ENCODE peak calls at places on chromosome 17, in nine cellular contexts. V is endodermal cell; U is body of pancreas; B is left lung; Z is tibial nerve; L is upper lobe of right lung; M is GM23338; N is CD4-positive, alpha-beta T cell; K is CD8-positive, alpha-beta memory T cell. S is an unnamed sample.

GRCh38 chr17:63819131-63819530 is 8.1 kb upstream of the PSMC5 start:
- DNase-seq in V (no peak), U (no peak), B (no peak), Z (no peak), L (no peak), M (no peak), N (no peak), K (no peak), S (no peak)

GRCh38 chr17:82611140-82612058 is 36.8 kb downstream of the WDR45B start:
- DNase-seq in V (peak; percentile 47), U (no peak), B (no peak), Z (no peak), L (no peak), M (no peak), N (no peak), K (no peak), S (no peak)

GRCh38 chr17:45381001-45381400 is 51.7 kb downstream of the ARHGAP27 start:
- DNase-seq in V (no peak), U (no peak), B (peak; percentile 64), Z (no peak), L (peak; percentile 83), M (no peak), N (no peak), K (no peak), S (no peak)

GRCh38 chr17:32298721-32299578 is 33.3 kb downstream of the RHBDL3 start:
- DNase-seq in V (no peak), U (no peak), B (no peak), Z (no peak), L (no peak), M (no peak), N (no peak), K (no peak), S (no peak)

GRCh38 chr17:56913000-56913866 is 616 bp downstream of the TRIM25 start:
- DNase-seq in V (peak; percentile 91), U (peak; percentile 36), B (peak; percentile 61), Z (no peak), L (peak; percentile 69), M (peak; percentile 76), N (no peak), K (no peak), S (no peak)

GRCh38 chr17:61221597-61222471 is 177.8 kb upstream of the TBX2 start:
- DNase-seq in V (no peak), U (no peak), B (no peak), Z (no peak), L (no peak), M (no peak), N (no peak), K (no peak), S (no peak)

GRCh38 chr17:72852267-72852945 is 240.1 kb downstream of the SLC39A11 start:
- DNase-seq in V (peak; percentile 30), U (no peak), B (no peak), Z (no peak), L (no peak), M (no peak), N (no peak), K (no peak), S (no peak)

GRCh38 chr17:70006159-70006558 is 68.9 kb upstream of the KCNJ16 start:
- DNase-seq in V (no peak), U (no peak), B (no peak), Z (no peak), L (no peak), M (no peak), N (no peak), K (no peak), S (no peak)

GRCh38 chr17:7587831-7588230 is 2.1 kb downstream of the SOX15 start:
- DNase-seq in V (peak; percentile 51), U (no peak), B (no peak), Z (no peak), L (no peak), M (no peak), N (no peak), K (no peak), S (peak; percentile 86)

GRCh38 chr17:31695456-31696090 is 163.5 kb downstream of the COPRS start:
- DNase-seq in V (no peak), U (no peak), B (no peak), Z (no peak), L (no peak), M (no peak), N (no peak), K (no peak), S (no peak)

GRCh38 chr17:60371818-60372510 is 20.0 kb downstream of the USP32 start:
- DNase-seq in V (no peak), U (no peak), B (no peak), Z (no peak), L (no peak), M (no peak), N (no peak), K (no peak), S (no peak)

DNA sequence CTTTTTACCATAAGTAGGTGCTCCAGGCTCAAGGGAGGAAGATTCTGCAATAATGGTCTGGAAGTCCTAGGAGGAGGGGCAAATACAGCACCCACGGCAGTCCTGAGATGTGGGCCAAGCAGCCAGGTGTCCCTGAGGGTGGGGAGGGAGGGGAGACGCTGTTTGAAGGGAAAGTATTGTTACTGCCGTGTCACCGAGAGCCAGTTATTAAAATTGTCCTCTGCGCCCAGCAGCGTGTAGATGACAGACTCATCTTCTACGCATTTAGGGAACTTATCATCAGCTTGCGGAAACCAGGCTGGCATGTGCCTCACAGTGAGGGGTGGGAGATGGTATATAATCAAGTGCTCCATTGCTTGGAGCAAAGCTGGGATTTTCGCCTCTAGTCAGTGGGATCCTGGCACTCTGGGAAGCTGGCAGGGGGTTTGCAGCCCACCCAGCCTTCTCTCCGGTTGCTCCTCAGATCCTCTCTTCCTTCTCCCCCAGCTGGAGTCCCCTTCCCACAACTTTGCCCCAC is 104.6 kb downstream of the OR1D5 start:
- DNase-seq in V (no peak), U (no peak), B (no peak), Z (no peak), L (peak; percentile 10), M (no peak), N (no peak), K (no peak), S (no peak)
- H3K27ac ChIP-seq in V (no peak overlapping the region), U (peak overlapping the region; percentile 74), B (no peak overlapping the region), Z (no peak overlapping the region), L (no peak overlapping the region), M (peak overlapping the region; percentile 74), N (no peak overlapping the region), K (no peak overlapping the region), S (peak overlapping the region; percentile 93)

GRCh38 chr17:40993084-40993483 is 880 bp downstream of the KRTAP3-3 start:
- DNase-seq in V (no peak), U (no peak), B (no peak), Z (no peak), L (no peak), M (no peak), N (no peak), K (no peak), S (no peak)
- H3K27ac ChIP-seq in V (no peak overlapping the region), U (no peak overlapping the region), B (no peak overlapping the region), Z (no peak overlapping the region), L (no peak overlapping the region), M (no peak overlapping the region), N (no peak overlapping the region), K (no peak overlapping the region), S (no peak overlapping the region)

GRCh38 chr17:35801583-35802224 is 6.3 kb upstream of the MMP28 start:
- DNase-seq in V (no peak), U (peak; percentile 49), B (no peak), Z (no peak), L (peak; percentile 75), M (no peak), N (no peak), K (no peak), S (no peak)
- H3K27ac ChIP-seq in V (no peak overlapping the region), U (no peak overlapping the region), B (no peak overlapping the region), Z (peak overlapping the region; percentile 3), L (peak overlapping the region; percentile 67), M (no peak overlapping the region), N (peak overlapping the region; percentile 53), K (no peak overlapping the region), S (no peak overlapping the region)

GRCh38 chr17:17523001-17523713 is 27.0 kb upstream of the RASD1 start:
- DNase-seq in V (peak; percentile 80), U (peak; percentile 89), B (no peak), Z (no peak), L (no peak), M (peak; percentile 25), N (no peak), K (no peak), S (no peak)
- H3K27ac ChIP-seq in V (peak overlapping the region; percentile 49), U (peak overlapping the region; percentile 44), B (no peak overlapping the region), Z (no peak overlapping the region), L (no peak overlapping the region), M (peak overlapping the region; percentile 74), N (no peak overlapping the region), K (no peak overlapping the region), S (no peak overlapping the region)

DNA sequence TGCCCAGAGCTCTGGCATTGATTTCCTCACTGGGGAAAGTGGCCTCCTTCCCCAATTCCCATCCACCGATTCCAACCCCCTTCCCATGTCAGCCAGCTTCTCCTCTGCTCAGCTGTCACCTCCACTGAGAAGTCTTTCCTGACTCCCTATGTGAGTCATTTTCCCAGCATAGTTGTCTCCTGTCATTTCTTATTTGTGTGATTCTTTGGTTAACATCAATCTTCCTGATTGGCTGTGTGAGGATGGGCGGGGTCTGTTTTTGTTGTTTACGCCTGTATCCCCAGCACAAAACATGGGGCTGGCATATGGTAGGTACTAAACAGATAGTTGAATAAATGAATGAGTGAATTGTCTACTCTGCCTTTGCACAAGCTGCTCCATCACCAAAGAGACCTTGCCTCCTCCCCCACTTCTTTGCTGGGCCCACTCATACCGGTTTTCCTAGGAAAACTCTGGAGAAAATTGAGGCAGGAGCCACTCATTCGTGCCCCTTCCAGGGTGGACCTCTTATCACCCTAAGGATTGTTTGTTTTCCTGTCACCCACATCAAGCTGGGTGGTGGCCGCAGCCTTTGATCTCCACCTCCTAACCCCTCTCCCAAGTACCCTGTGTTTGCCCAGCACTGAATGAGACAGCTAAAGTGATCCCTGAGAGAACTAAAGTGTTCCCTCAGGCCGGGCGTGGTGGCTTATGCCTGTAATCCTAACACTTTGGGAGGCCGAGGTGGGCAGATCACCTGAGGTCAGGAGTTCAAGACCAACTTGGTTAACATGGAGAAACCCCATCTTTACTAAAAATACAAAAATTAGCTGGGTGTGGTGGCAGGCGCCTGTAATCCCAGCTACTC is 1.2 kb upstream of the GRB7 start:
- DNase-seq in V (no peak), U (no peak), B (peak; percentile 75), Z (no peak), L (peak; percentile 79), M (peak; percentile 53), N (no peak), K (no peak), S (no peak)
- H3K27ac ChIP-seq in V (no peak overlapping the region), U (peak overlapping the region; percentile 98), B (peak overlapping the region; percentile 53), Z (no peak overlapping the region), L (peak overlapping the region; percentile 74), M (peak overlapping the region; percentile 50), N (no peak overlapping the region), K (no peak overlapping the region), S (no peak overlapping the region)

GRCh38 chr17:29172589-29172988 is 7.6 kb downstream of the MYO18A start:
- DNase-seq in V (no peak), U (no peak), B (no peak), Z (no peak), L (no peak), M (no peak), N (no peak), K (no peak), S (no peak)
- H3K27ac ChIP-seq in V (no peak overlapping the region), U (peak overlapping the region; percentile 36), B (no peak overlapping the region), Z (no peak overlapping the region), L (no peak overlapping the region), M (no peak overlapping the region), N (no peak overlapping the region), K (no peak overlapping the region), S (no peak overlapping the region)

GRCh38 chr17:80029235-80029974 is 6.3 kb downstream of the TBC1D16 start:
- DNase-seq in V (peak; percentile 71), U (peak; percentile 97), B (peak; percentile 80), Z (peak; percentile 89), L (peak; percentile 85), M (no peak), N (no peak), K (no peak), S (no peak)
- H3K27ac ChIP-seq in V (no peak overlapping the region), U (peak overlapping the region; percentile 95), B (peak overlapping the region; percentile 39), Z (peak overlapping the region; percentile 82), L (peak overlapping the region; percentile 72), M (peak overlapping the region; percentile 9), N (no peak overlapping the region), K (no peak overlapping the region), S (no peak overlapping the region)

GRCh38 chr17:51601622-51602261 is 341.4 kb downstream of the UTP18 start:
- DNase-seq in V (no peak), U (no peak), B (no peak), Z (no peak), L (no peak), M (no peak), N (no peak), K (no peak), S (no peak)
- H3K27ac ChIP-seq in V (no peak overlapping the region), U (no peak overlapping the region), B (no peak overlapping the region), Z (no peak overlapping the region), L (no peak overlapping the region), M (no peak overlapping the region), N (no peak overlapping the region), K (no peak overlapping the region), S (no peak overlapping the region)